ENCODE peak calls at places on chromosomes 7 and 10, in eight cellular contexts. F, R, Y, X, U, O, V and H are unnamed samples.
A peak's percentile ranks its signal among the peaks of the same experiment; 100 is the strongest.

GRCh38 chr10:90930070-90930837 is 9.4 kb upstream of the ANKRD1 start:
- DNase-seq in Y (no peak), V (peak; percentile 82), X (no peak), O (no peak), R (no peak), U (no peak), F (no peak), H (peak; percentile 8)

GRCh38 chr10:132849546-132850031 is 63.6 kb upstream of the NKX6-2 start:
- DNase-seq in X (no peak), Y (no peak), V (no peak), F (no peak), O (no peak), U (no peak), R (no peak), H (no peak)

GRCh38 chr10:122850705-122851640 is 5.3 kb upstream of the CUZD1 start:
- DNase-seq in Y (no peak), U (no peak), R (no peak), V (no peak), X (no peak), O (no peak), F (no peak), H (no peak)

GRCh38 chr10:129909531-129910286 is 54.4 kb downstream of the EBF3 start:
- DNase-seq in Y (no peak), X (no peak), O (no peak), U (no peak), F (no peak), V (no peak), R (no peak), H (no peak)

GRCh38 chr7:23418046-23418445 is 52.2 kb downstream of the IGF2BP3 start:
- DNase-seq in V (peak; percentile 49), O (no peak), X (peak; percentile 65), U (no peak), F (no peak), Y (no peak), R (no peak), H (no peak)

GRCh38 chr10:59405235-59405634 is 42.9 kb upstream of the FAM13C start:
- DNase-seq in U (no peak), X (no peak), F (no peak), V (no peak), R (no peak), Y (no peak), O (no peak), H (no peak)

GRCh38 chr10:79181227-79181626 is 112.5 kb downstream of the ZMIZ1 start:
- DNase-seq in Y (no peak), V (no peak), U (no peak), R (no peak), X (no peak), O (no peak), F (no peak), H (no peak)

GRCh38 chr7:127654404-127655392 is 2.7 kb downstream of the SND1 start:
- DNase-seq in R (peak; percentile 12), V (no peak), Y (no peak), O (no peak), X (peak; percentile 18), F (no peak), U (no peak), H (no peak)

GRCh38 chr7:100373261-100373831 is at the start of gene PILRA:
- DNase-seq in Y (peak; percentile 78), U (no peak), R (no peak), F (no peak), X (no peak), V (no peak), O (no peak), H (no peak)